ENCODE peak calls at places on chromosomes 5 and 9, in six cellular contexts. N, R, J, Q, D and O are unnamed samples.

GRCh38 chr5:33824516-33825195 is 67.1 kb downstream of the ADAMTS12 start:
- DNase-seq in J (no peak), D (no peak), Q (no peak), N (no peak), R (no peak), O (peak)

GRCh38 chr5:124408738-124409453 is 337.5 kb downstream of the ZNF608 start:
- DNase-seq in Q (no peak), J (no peak), D (no peak), R (no peak), N (no peak), O (no peak)

GRCh38 chr5:98397081-98397480 is 376.4 kb upstream of the RGMB start:
- DNase-seq in J (no peak), D (no peak), N (no peak), Q (no peak), R (no peak), O (no peak)

GRCh38 chr9:111610851-111611250 is 11.4 kb upstream of the PTGR1 start:
- DNase-seq in N (no peak), R (no peak), Q (no peak), J (no peak), D (no peak), O (no peak)

GRCh38 chr5:91006708-91007107 is 376.4 kb downstream of the ARRDC3 start:
- DNase-seq in D (no peak), Q (no peak), R (no peak), N (no peak), J (no peak), O (no peak)

GRCh38 chr9:13013976-13014375 is 239.2 kb downstream of the LURAP1L start:
- DNase-seq in D (no peak), J (no peak), Q (no peak), R (no peak), N (no peak), O (no peak)

GRCh38 chr5:54964405-54964804 is 21.0 kb downstream of the ESM1 start:
- DNase-seq in N (no peak), R (no peak), J (no peak), Q (no peak), D (no peak), O (no peak)

GRCh38 chr5:155010881-155011280 is 2.7 kb upstream of the KIF4B start:
- DNase-seq in N (no peak), Q (no peak), D (no peak), R (no peak), J (no peak), O (no peak)

GRCh38 chr5:171646338-171647042 is 139.1 kb upstream of the SMIM23 start:
- DNase-seq in N (no peak), D (no peak), R (no peak), J (no peak), Q (no peak), O (no peak)

GRCh38 chr5:115813719-115814118 is 2.7 kb downstream of the CDO1 start:
- DNase-seq in J (no peak), D (no peak), N (no peak), Q (no peak), R (no peak), O (no peak)

GRCh38 chr9:69255591-69255990 is 69.4 kb upstream of the ENTREP1 start:
- DNase-seq in R (no peak), Q (no peak), N (no peak), J (no peak), D (no peak), O (no peak)

GRCh38 chr5:168877132-168877895 is 298.1 kb upstream of the PANK3 start:
- DNase-seq in J (no peak), N (no peak), R (no peak), Q (no peak), D (peak), O (no peak)

GRCh38 chr5:28390341-28390740 is 1352.0 kb upstream of the CDH9 start:
- DNase-seq in Q (no peak), D (no peak), R (no peak), N (no peak), J (no peak), O (no peak)

GRCh38 chr5:150236313-150236712 is 46.5 kb downstream of the SLC6A7 start:
- DNase-seq in D (no peak), N (no peak), R (no peak), J (no peak), Q (no peak), O (no peak)

GRCh38 chr5:40240111-40240510 is 439.6 kb upstream of the PTGER4 start:
- DNase-seq in R (no peak), D (no peak), N (no peak), J (no peak), Q (no peak), O (no peak)

GRCh38 chr5:115455241-115455640 is 89.3 kb downstream of the FEM1C start:
- DNase-seq in J (no peak), N (no peak), R (no peak), D (no peak), Q (no peak), O (no peak)

GRCh38 chr5:66963559-66963971 is 233.0 kb downstream of the CD180 start:
- DNase-seq in N (no peak), J (no peak), Q (peak), D (no peak), R (no peak), O (no peak)

GRCh38 chr5:134456825-134457224 is 45.1 kb upstream of the CDKN2AIPNL start:
- DNase-seq in J (no peak), N (no peak), Q (no peak), R (no peak), D (no peak), O (no peak)

GRCh38 chr5:71887680-71888079 is 168.6 kb downstream of the CARTPT start:
- DNase-seq in J (no peak), N (peak), R (no peak), D (no peak), Q (peak), O (peak)

GRCh38 chr5:54904425-54904824 is 81.0 kb downstream of the ESM1 start:
- DNase-seq in R (no peak), J (no peak), D (peak), Q (peak), N (no peak), O (no peak)

GRCh38 chr5:1359713-1360112 is 14.8 kb upstream of the CLPTM1L start:
- DNase-seq in R (no peak), N (no peak), Q (no peak), J (no peak), D (no peak), O (no peak)

GRCh38 chr5:177434437-177434836 is 8.0 kb downstream of the GRK6 start:
- DNase-seq in Q (no peak), N (no peak), D (no peak), R (no peak), J (no peak), O (no peak)

GRCh38 chr5:131983244-131983771 is 28.1 kb downstream of the ACSL6 start:
- DNase-seq in N (no peak), J (no peak), R (no peak), Q (no peak), D (peak), O (no peak)

GRCh38 chr5:26945881-26946280 is 92.5 kb downstream of the CDH9 start:
- DNase-seq in Q (peak), R (no peak), D (no peak), N (no peak), J (no peak), O (no peak)

GRCh38 chr5:126056851-126057622 is 366.2 kb upstream of the GRAMD2B start:
- DNase-seq in D (no peak), N (no peak), J (no peak), R (no peak), Q (peak), O (no peak)

GRCh38 chr5:9928266-9928750 is 298.2 kb upstream of the TAS2R1 start:
- DNase-seq in D (no peak), N (no peak), J (no peak), Q (no peak), R (no peak), O (no peak)

GRCh38 chr9:117783828-117784227 is 79.6 kb downstream of the TLR4 start:
- DNase-seq in Q (peak), N (no peak), J (peak), R (no peak), D (no peak), O (peak)

GRCh38 chr5:93746406-93747056 is 5.1 kb upstream of the POU5F2 start:
- DNase-seq in R (no peak), Q (no peak), N (no peak), D (no peak), J (no peak), O (no peak)

GRCh38 chr5:1493413-1493812 is 30.3 kb downstream of the LPCAT1 start:
- DNase-seq in N (no peak), Q (no peak), D (no peak), J (no peak), R (no peak), O (no peak)

GRCh38 chr5:81017320-81017719 is 57.2 kb downstream of the RASGRF2 start:
- DNase-seq in R (no peak), D (no peak), J (no peak), N (no peak), Q (no peak), O (no peak)

GRCh38 chr9:1256178-1256577 is 206.0 kb downstream of the DMRT2 start:
- DNase-seq in R (no peak), N (no peak), Q (no peak), D (no peak), J (no peak), O (no peak)

GRCh38 chr9:129235931-129236331 is 57.9 kb upstream of the IER5L start:
- DNase-seq in J (no peak), N (no peak), R (peak), Q (no peak), D (no peak), O (peak)

GRCh38 chr5:96690906-96691305 is 28.7 kb downstream of the CAST start:
- DNase-seq in Q (no peak), J (no peak), D (no peak), R (no peak), N (no peak), O (no peak)

GRCh38 chr9:138022121-138022741 is 144.6 kb downstream of the CACNA1B start:
- DNase-seq in R (no peak), J (peak), D (peak), N (no peak), Q (peak), O (no peak)

GRCh38 chr5:96577909-96578308 is 84.3 kb upstream of the CAST start:
- DNase-seq in R (no peak), Q (no peak), D (no peak), N (no peak), J (no peak), O (no peak)

GRCh38 chr9:126704157-126704941 is 90.6 kb downstream of the LMX1B start:
- DNase-seq in J (no peak), R (no peak), D (no peak), N (no peak), Q (no peak), O (no peak)

GRCh38 chr9:87494970-87495471 is 2.6 kb upstream of the DAPK1 start:
- DNase-seq in J (no peak), N (no peak), R (no peak), Q (no peak), D (no peak), O (no peak)

GRCh38 chr9:69945671-69946141 is 97.9 kb upstream of the MAMDC2 start:
- DNase-seq in Q (no peak), D (no peak), J (peak), R (no peak), N (no peak), O (no peak)

DNA sequence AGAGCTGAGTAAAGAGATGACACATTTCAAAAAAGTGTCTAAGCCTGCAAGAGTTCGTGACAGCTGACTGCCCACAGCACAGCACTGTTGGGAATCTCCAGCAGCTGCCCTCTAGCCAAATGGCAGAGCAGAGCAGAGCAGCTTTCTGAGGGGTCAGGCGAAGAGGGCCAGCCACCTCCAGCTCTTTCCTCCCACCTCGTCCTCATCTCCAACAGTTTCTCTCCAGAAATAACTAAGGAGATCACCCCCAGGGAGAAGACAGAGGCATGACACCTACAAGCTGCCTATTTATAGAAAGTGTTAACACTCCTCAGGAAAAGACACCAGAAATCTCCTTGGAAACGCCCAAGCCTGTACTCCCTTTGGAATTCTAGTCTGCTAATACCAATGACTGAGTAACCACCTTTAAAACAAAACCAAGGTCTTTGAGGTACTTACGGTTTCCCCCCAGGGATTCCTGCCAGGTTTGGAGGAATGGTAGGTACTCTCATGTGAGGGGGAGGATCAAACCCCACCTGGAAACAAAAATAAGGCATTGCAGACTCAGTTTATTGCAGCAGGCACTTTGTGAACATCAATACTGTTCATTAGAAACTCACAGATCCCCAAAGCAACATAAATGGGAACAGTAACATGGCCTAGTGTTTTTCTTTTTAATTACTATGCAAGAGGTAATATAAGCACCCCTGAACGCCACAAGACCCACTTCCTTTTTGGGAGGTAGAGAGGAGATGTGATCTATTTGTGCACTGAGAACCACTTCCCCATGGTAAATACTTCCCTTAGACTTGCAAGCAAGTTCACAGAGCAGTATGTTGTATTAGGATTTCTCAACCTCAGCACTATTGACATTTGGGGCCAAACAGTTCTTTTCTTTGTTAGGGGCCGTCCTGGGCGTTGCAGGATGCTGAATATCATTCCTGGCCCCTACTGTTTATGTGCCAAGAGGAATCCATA is 79.3 kb downstream of the TLE1 start:
- DNase-seq in N (no peak), D (no peak), R (no peak), Q (no peak), J (no peak), O (no peak)
- TF ChIP-seq CTCF in N (no peak), D (no peak), R (no peak), Q (no peak), J (no peak), O (no peak)

GRCh38 chr5:170080217-170080616 is 25.5 kb upstream of the FOXI1 start:
- DNase-seq in Q (no peak), R (no peak), N (no peak), D (no peak), J (peak), O (no peak)
- TF ChIP-seq CTCF in Q (no peak), R (no peak), N (no peak), D (no peak), J (no peak), O (no peak)

GRCh38 chr9:124011460-124012301 is at the start of gene LHX2:
- DNase-seq in Q (peak), R (no peak), D (peak), J (peak), N (peak), O (peak)
- TF ChIP-seq CTCF in Q (no peak), R (no peak), D (no peak), J (no peak), N (peak), O (no peak)

DNA sequence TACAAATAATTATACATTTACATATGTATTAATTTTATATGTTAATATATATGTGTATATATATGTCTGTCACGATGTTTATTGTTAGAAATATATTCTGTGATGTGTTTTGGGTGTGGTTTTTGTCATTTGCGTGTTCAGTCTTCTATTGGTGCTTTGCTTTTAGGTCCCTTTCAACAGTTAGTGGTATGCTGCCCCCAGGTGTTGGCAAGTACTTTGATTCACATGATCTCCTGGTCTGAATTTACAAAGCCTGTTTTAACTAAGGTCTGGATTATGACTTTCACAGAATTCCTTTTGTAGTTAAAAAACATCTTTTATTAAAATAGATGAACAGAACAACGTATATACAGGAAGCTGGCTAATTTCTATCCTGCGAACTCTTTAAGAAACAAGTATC is 271.5 kb downstream of the CCDC171 start:
- DNase-seq in Q (peak), N (no peak), J (no peak), R (no peak), D (no peak), O (no peak)
- TF ChIP-seq CTCF in Q (peak), N (no peak), J (no peak), R (no peak), D (no peak), O (no peak)

GRCh38 chr5:175718401-175719108 is 60.7 kb downstream of the HRH2 start:
- DNase-seq in N (no peak), R (peak), Q (peak), D (peak), J (peak), O (no peak)
- TF ChIP-seq CTCF in N (peak), R (peak), Q (peak), D (peak), J (peak), O (peak)

GRCh38 chr9:95107001-95107749 is 210.3 kb downstream of the FANCC start:
- DNase-seq in D (no peak), J (no peak), Q (no peak), N (no peak), R (no peak), O (no peak)
- TF ChIP-seq CTCF in D (no peak), J (no peak), Q (no peak), N (no peak), R (no peak), O (no peak)